ENCODE peak calls at places on chromosomes 3 and 15, in nine cellular contexts. P, A, I, N, L, Z, J, B and W are unnamed samples.

GRCh38 chr3:71057526-71057894 is 526.0 kb downstream of the FOXP1 start:
- DNase-seq in P (peak; percentile 42), A (peak; percentile 27), I (peak; percentile 46), N (no peak), L (no peak), Z (no peak), J (no peak), B (no peak), W (no peak)

GRCh38 chr3:64395490-64395889 is 170.2 kb upstream of the PRICKLE2 start:
- DNase-seq in P (no peak), A (no peak), I (no peak), N (no peak), L (no peak), Z (no peak), J (no peak), B (no peak), W (no peak)

GRCh38 chr3:11367116-11367781 is 95.1 kb downstream of the ATG7 start:
- DNase-seq in P (no peak), A (no peak), I (peak; percentile 60), N (no peak), L (peak; percentile 85), Z (no peak), J (peak; percentile 64), B (no peak), W (no peak)

GRCh38 chr15:33242165-33242564 is 47.7 kb upstream of the FMN1 start:
- DNase-seq in P (no peak), A (peak; percentile 3), I (peak; percentile 69), N (peak; percentile 4), L (peak; percentile 51), Z (peak; percentile 39), J (no peak), B (no peak), W (no peak)

GRCh38 chr3:179069762-179070390 is 1.7 kb downstream of the ZMAT3 start:
- DNase-seq in P (peak; percentile 23), A (no peak), I (peak; percentile 59), N (no peak), L (peak; percentile 68), Z (no peak), J (peak; percentile 40), B (no peak), W (no peak)

GRCh38 chr3:194098036-194098871 is 37.7 kb upstream of the HES1 start:
- DNase-seq in P (no peak), A (no peak), I (no peak), N (no peak), L (no peak), Z (no peak), J (no peak), B (no peak), W (no peak)

GRCh38 chr3:11776346-11776745 is 70.3 kb downstream of the TAMM41 start:
- DNase-seq in P (no peak), A (no peak), I (no peak), N (no peak), L (no peak), Z (no peak), J (no peak), B (no peak), W (peak; percentile 19)

GRCh38 chr3:13686332-13686731 is 137.4 kb downstream of the FBLN2 start:
- DNase-seq in P (no peak), A (no peak), I (no peak), N (no peak), L (no peak), Z (no peak), J (no peak), B (no peak), W (no peak)

GRCh38 chr3:43194490-43195115 is 88.7 kb upstream of the POMGNT2 start:
- DNase-seq in P (no peak), A (no peak), I (peak; percentile 32), N (peak; percentile 57), L (no peak), Z (no peak), J (no peak), B (no peak), W (peak; percentile 63)

GRCh38 chr3:129820587-129820986 is 72.9 kb downstream of the TMCC1 start:
- DNase-seq in P (no peak), A (no peak), I (no peak), N (no peak), L (no peak), Z (no peak), J (no peak), B (no peak), W (no peak)

GRCh38 chr3:185781759-185782158 is 43.1 kb downstream of the IGF2BP2 start:
- DNase-seq in P (no peak), A (no peak), I (peak; percentile 75), N (no peak), L (peak; percentile 80), Z (no peak), J (peak; percentile 57), B (no peak), W (no peak)

GRCh38 chr15:36334059-36334458 is 245.4 kb upstream of the CDIN1 start:
- DNase-seq in P (no peak), A (no peak), I (peak; percentile 81), N (no peak), L (peak; percentile 43), Z (no peak), J (peak; percentile 19), B (no peak), W (no peak)

GRCh38 chr3:177347611-177348010 is 150.3 kb upstream of the TBL1XR1 start:
- DNase-seq in P (no peak), A (no peak), I (no peak), N (no peak), L (no peak), Z (no peak), J (no peak), B (no peak), W (no peak)

GRCh38 chr15:47614341-47614740 is 103.0 kb upstream of the SEMA6D start:
- DNase-seq in P (no peak), A (no peak), I (no peak), N (no peak), L (no peak), Z (no peak), J (no peak), B (no peak), W (no peak)

GRCh38 chr3:35088943-35089342 is 550.4 kb upstream of the ARPP21 start:
- DNase-seq in P (no peak), A (no peak), I (no peak), N (no peak), L (no peak), Z (no peak), J (no peak), B (no peak), W (no peak)

GRCh38 chr15:93067649-93068085 is 21.3 kb downstream of the RGMA start:
- DNase-seq in P (no peak), A (no peak), I (no peak), N (no peak), L (no peak), Z (no peak), J (no peak), B (no peak), W (no peak)

GRCh38 chr15:51087513-51087912 is 7.2 kb downstream of the TNFAIP8L3 start:
- DNase-seq in P (no peak), A (no peak), I (no peak), N (no peak), L (no peak), Z (no peak), J (no peak), B (no peak), W (no peak)

GRCh38 chr3:35927441-35927840 is 288.1 kb downstream of the ARPP21 start:
- DNase-seq in P (no peak), A (no peak), I (no peak), N (no peak), L (no peak), Z (no peak), J (no peak), B (no peak), W (no peak)

GRCh38 chr3:66140763-66141372 is 79.9 kb upstream of the SLC25A26 start:
- DNase-seq in P (no peak), A (peak; percentile 47), I (peak; percentile 36), N (no peak), L (peak; percentile 49), Z (no peak), J (no peak), B (no peak), W (no peak)